ENCODE peak calls at places on chromosome 16, in four cellular contexts. One of them, this sample, is unnamed.

GRCh38 chr16:82754716-82755513 is 128.1 kb downstream of the CDH13 start:
- DNase-seq in thoracic aorta: no peak
- DNase-seq in epithelial cell of esophagus: no peak
- DNase-seq in colonic mucosa: no peak
- DNase-seq in this sample: no peak

GRCh38 chr16:5895137-5895536 is 797.5 kb upstream of the EEF2KMT start:
- DNase-seq in thoracic aorta: no peak
- DNase-seq in epithelial cell of esophagus: peak
- DNase-seq in colonic mucosa: no peak
- DNase-seq in this sample: no peak

GRCh38 chr16:68760671-68761275 is 23.7 kb downstream of the CDH1 start:
- DNase-seq in thoracic aorta: no peak
- DNase-seq in epithelial cell of esophagus: peak
- DNase-seq in colonic mucosa: no peak
- DNase-seq in this sample: no peak

GRCh38 chr16:4982056-4982867 is 24.1 kb downstream of the SEC14L5 start:
- DNase-seq in thoracic aorta: no peak
- DNase-seq in epithelial cell of esophagus: no peak
- DNase-seq in colonic mucosa: no peak
- DNase-seq in this sample: no peak

GRCh38 chr16:48082516-48082915 is 73.3 kb downstream of the ABCC12 start:
- DNase-seq in thoracic aorta: no peak
- DNase-seq in epithelial cell of esophagus: no peak
- DNase-seq in colonic mucosa: no peak
- DNase-seq in this sample: no peak

GRCh38 chr16:3180445-3180878 is 7.5 kb upstream of the OR1F1 start:
- DNase-seq in thoracic aorta: no peak
- DNase-seq in epithelial cell of esophagus: peak
- DNase-seq in colonic mucosa: no peak
- DNase-seq in this sample: no peak

GRCh38 chr16:57600048-57600835 is 28.2 kb upstream of the ADGRG1 start:
- DNase-seq in thoracic aorta: no peak
- DNase-seq in epithelial cell of esophagus: peak
- DNase-seq in colonic mucosa: peak
- DNase-seq in this sample: peak

GRCh38 chr16:22092143-22092933 is at the start of gene VWA3A:
- DNase-seq in thoracic aorta: no peak
- DNase-seq in epithelial cell of esophagus: peak
- DNase-seq in colonic mucosa: no peak
- DNase-seq in this sample: no peak

GRCh38 chr16:11698271-11698689 is 30.0 kb downstream of the SNN start:
- DNase-seq in thoracic aorta: no peak
- DNase-seq in epithelial cell of esophagus: peak
- DNase-seq in colonic mucosa: no peak
- DNase-seq in this sample: no peak

GRCh38 chr16:69145658-69146057 is 13.2 kb downstream of the UTP4 start:
- DNase-seq in thoracic aorta: no peak
- DNase-seq in epithelial cell of esophagus: no peak
- DNase-seq in colonic mucosa: no peak
- DNase-seq in this sample: no peak

GRCh38 chr16:7839568-7839967 is 506.9 kb downstream of the RBFOX1 start:
- DNase-seq in thoracic aorta: no peak
- DNase-seq in epithelial cell of esophagus: no peak
- DNase-seq in colonic mucosa: no peak
- DNase-seq in this sample: no peak

GRCh38 chr16:52440248-52440647 is 106.7 kb downstream of the TOX3 start:
- DNase-seq in thoracic aorta: no peak
- DNase-seq in epithelial cell of esophagus: no peak
- DNase-seq in colonic mucosa: no peak
- DNase-seq in this sample: no peak

GRCh38 chr16:89409161-89409711 is 81.1 kb downstream of the ANKRD11 start:
- DNase-seq in thoracic aorta: no peak
- DNase-seq in epithelial cell of esophagus: peak
- DNase-seq in colonic mucosa: no peak
- DNase-seq in this sample: no peak

GRCh38 chr16:31754998-31755615 is 118.5 kb upstream of the ZNF267 start:
- DNase-seq in thoracic aorta: no peak
- DNase-seq in epithelial cell of esophagus: no peak
- DNase-seq in colonic mucosa: no peak
- DNase-seq in this sample: no peak

GRCh38 chr16:89506113-89506504 is 2.1 kb upstream of the SPG7 start:
- DNase-seq in thoracic aorta: no peak
- DNase-seq in epithelial cell of esophagus: no peak
- DNase-seq in colonic mucosa: no peak
- DNase-seq in this sample: no peak

GRCh38 chr16:23071202-23072083 is 77.8 kb downstream of the USP31 start:
- DNase-seq in thoracic aorta: no peak
- DNase-seq in epithelial cell of esophagus: peak
- DNase-seq in colonic mucosa: no peak
- DNase-seq in this sample: no peak

GRCh38 chr16:69514366-69514765 is 51.4 kb upstream of the NFAT5 start:
- DNase-seq in thoracic aorta: no peak
- DNase-seq in epithelial cell of esophagus: peak
- DNase-seq in colonic mucosa: no peak
- DNase-seq in this sample: no peak

GRCh38 chr16:82360024-82360783 is 190.2 kb upstream of the MPHOSPH6 start:
- DNase-seq in thoracic aorta: no peak
- DNase-seq in epithelial cell of esophagus: no peak
- DNase-seq in colonic mucosa: no peak
- DNase-seq in this sample: no peak

GRCh38 chr16:5504028-5504758 is 406.6 kb upstream of the EEF2KMT start:
- DNase-seq in thoracic aorta: no peak
- DNase-seq in epithelial cell of esophagus: no peak
- DNase-seq in colonic mucosa: no peak
- DNase-seq in this sample: no peak

GRCh38 chr16:50819706-50820105 is 77.8 kb downstream of the CYLD start:
- DNase-seq in thoracic aorta: no peak
- DNase-seq in epithelial cell of esophagus: no peak
- DNase-seq in colonic mucosa: no peak
- DNase-seq in this sample: peak

GRCh38 chr16:12661656-12662172 is 142.0 kb downstream of the CPPED1 start:
- DNase-seq in thoracic aorta: no peak
- DNase-seq in epithelial cell of esophagus: peak
- DNase-seq in colonic mucosa: peak
- DNase-seq in this sample: no peak

GRCh38 chr16:287298-287811 is 4.4 kb downstream of the PDIA2 start:
- DNase-seq in thoracic aorta: no peak
- DNase-seq in epithelial cell of esophagus: no peak
- DNase-seq in colonic mucosa: no peak
- DNase-seq in this sample: no peak

GRCh38 chr16:58847902-58848661 is 114.0 kb upstream of the GOT2 start:
- DNase-seq in thoracic aorta: no peak
- DNase-seq in epithelial cell of esophagus: no peak
- DNase-seq in colonic mucosa: no peak
- DNase-seq in this sample: no peak

GRCh38 chr16:58842746-58843145 is 108.6 kb upstream of the GOT2 start:
- DNase-seq in thoracic aorta: no peak
- DNase-seq in epithelial cell of esophagus: no peak
- DNase-seq in colonic mucosa: no peak
- DNase-seq in this sample: no peak

GRCh38 chr16:58842156-58842555 is 108.0 kb upstream of the GOT2 start:
- DNase-seq in thoracic aorta: no peak
- DNase-seq in epithelial cell of esophagus: no peak
- DNase-seq in colonic mucosa: no peak
- DNase-seq in this sample: no peak

GRCh38 chr16:58848662-58849002 is 114.5 kb upstream of the GOT2 start:
- DNase-seq in thoracic aorta: no peak
- DNase-seq in epithelial cell of esophagus: no peak
- DNase-seq in colonic mucosa: no peak
- DNase-seq in this sample: no peak

GRCh38 chr16:58843675-58844074 is 109.6 kb upstream of the GOT2 start:
- DNase-seq in thoracic aorta: no peak
- DNase-seq in epithelial cell of esophagus: peak
- DNase-seq in colonic mucosa: no peak
- DNase-seq in this sample: no peak
- TF ChIP-seq CTCF in thoracic aorta: no peak
- TF ChIP-seq CTCF in epithelial cell of esophagus: no peak
- TF ChIP-seq CTCF in colonic mucosa: no peak
- TF ChIP-seq CTCF in this sample: peak

DNA sequence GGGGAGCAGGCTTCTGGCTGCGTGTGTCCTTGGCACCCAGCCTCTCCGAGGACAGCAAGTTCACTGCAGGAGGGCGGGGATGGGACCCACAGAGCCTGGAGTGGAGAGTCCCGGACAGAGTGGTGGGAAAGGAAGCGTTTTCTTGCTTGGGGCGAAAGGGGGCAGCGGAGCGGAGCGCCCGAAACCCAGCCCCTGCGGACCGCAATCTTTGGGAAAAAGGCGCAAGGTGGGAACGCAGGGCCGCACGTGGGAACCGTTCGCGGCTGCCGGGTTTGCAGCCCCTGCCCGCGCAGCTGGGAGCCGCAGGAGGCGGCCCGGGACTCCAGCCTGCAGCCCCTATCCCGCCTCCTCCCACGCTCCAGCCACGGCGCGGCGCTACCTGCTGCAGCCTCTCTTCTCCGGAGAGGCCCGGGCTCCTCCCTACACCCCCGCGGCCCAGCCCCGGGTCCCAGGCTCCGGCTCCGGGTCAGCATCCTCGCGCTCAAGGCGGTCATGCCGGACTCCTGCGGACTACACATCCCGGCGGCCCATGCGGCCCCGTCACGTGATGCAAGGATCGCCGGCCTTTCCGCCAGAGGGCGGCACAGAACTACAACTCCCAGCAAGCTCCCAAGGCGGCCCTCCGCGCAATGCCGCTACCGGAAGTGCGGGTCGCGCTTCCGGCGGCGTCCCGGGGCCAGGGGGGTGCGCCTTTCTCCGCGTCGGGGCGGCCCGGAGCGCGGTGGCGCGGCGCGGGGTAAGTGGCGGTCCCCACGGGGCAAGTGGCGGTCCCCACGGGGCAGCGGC is at the start of the genes NTHL1 and TSC2:
- DNase-seq in thoracic aorta: peak
- DNase-seq in epithelial cell of esophagus: peak
- DNase-seq in colonic mucosa: peak
- DNase-seq in this sample: peak
- TF ChIP-seq CTCF in thoracic aorta: peak
- TF ChIP-seq CTCF in epithelial cell of esophagus: peak
- TF ChIP-seq CTCF in colonic mucosa: peak
- TF ChIP-seq CTCF in this sample: peak

DNA sequence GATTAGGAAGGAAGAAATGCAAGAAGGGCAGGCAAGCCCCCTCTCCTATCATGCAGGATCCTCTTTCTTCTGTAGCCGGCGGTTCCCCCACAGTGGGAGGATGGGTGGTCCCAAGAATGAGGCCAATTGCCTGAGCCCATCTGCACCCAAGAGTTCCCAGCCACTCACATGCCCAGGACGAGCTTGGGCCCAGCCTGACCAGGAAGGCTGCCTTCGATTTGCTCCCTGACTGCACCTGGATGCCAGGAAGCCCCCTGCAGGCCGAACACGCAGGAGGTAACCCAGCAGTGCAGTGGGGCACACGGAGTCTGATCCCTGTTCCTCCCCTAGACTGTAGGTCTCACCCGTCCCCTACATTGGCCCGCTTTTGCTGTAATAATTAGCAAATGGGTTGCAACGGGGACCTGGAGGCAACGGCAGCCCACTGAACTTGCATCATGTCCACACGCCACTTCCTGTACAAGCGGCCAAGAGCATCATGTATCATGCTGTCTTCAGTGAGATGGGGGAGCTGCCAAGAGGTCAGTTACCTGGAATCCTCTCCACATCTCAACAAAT is 67.5 kb downstream of the AMFR start:
- DNase-seq in thoracic aorta: no peak
- DNase-seq in epithelial cell of esophagus: no peak
- DNase-seq in colonic mucosa: no peak
- DNase-seq in this sample: peak
- TF ChIP-seq CTCF in thoracic aorta: no peak
- TF ChIP-seq CTCF in epithelial cell of esophagus: peak
- TF ChIP-seq CTCF in colonic mucosa: no peak
- TF ChIP-seq CTCF in this sample: no peak

GRCh38 chr16:46765050-46765449 is 16.9 kb upstream of the MYLK3 start:
- DNase-seq in thoracic aorta: no peak
- DNase-seq in epithelial cell of esophagus: no peak
- DNase-seq in colonic mucosa: no peak
- DNase-seq in this sample: no peak
- TF ChIP-seq CTCF in thoracic aorta: no peak
- TF ChIP-seq CTCF in epithelial cell of esophagus: no peak
- TF ChIP-seq CTCF in colonic mucosa: no peak
- TF ChIP-seq CTCF in this sample: no peak

GRCh38 chr16:87363771-87364476 is 19.7 kb downstream of the FBXO31 start:
- DNase-seq in thoracic aorta: no peak
- DNase-seq in epithelial cell of esophagus: no peak
- DNase-seq in colonic mucosa: no peak
- DNase-seq in this sample: no peak
- TF ChIP-seq CTCF in thoracic aorta: no peak
- TF ChIP-seq CTCF in epithelial cell of esophagus: no peak
- TF ChIP-seq CTCF in colonic mucosa: no peak
- TF ChIP-seq CTCF in this sample: no peak

GRCh38 chr16:65489531-65490023 is 367.7 kb upstream of the CDH11 start:
- DNase-seq in thoracic aorta: no peak
- DNase-seq in epithelial cell of esophagus: peak
- DNase-seq in colonic mucosa: no peak
- DNase-seq in this sample: no peak
- TF ChIP-seq CTCF in thoracic aorta: no peak
- TF ChIP-seq CTCF in epithelial cell of esophagus: no peak
- TF ChIP-seq CTCF in colonic mucosa: no peak
- TF ChIP-seq CTCF in this sample: no peak

DNA sequence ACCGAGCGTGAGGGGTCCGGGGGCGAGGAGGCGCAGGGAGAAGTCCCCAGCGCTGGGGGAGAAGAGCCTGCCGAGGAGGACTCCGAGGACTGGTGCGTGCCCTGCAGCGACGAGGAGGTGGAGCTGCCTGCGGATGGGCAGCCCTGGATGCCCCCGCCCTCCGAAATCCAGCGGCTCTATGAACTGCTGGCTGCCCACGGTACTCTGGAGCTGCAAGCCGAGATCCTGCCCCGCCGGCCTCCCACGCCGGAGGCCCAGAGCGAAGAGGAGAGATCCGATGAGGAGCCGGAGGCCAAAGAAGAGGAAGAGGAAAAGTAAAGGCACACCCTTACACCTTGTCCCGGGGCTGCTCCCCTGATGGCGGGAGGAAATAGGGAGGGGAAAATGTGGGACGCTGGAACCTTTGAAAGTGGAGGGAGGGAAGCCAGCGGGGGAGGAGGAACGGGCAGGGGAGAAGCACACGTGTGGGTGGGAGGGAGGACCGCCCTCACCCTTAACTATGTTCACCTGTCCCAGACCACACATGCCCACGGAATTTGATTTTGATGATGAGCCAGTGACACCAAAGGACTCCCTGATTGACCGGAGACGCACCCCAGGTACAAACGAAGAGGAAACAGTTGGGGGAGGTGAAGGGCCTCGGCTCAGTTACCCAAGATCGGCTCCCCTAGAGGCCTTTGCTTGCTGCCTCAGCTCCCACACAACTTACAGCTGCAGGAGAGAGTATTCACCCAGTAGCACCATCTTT is 916 bp downstream of the PAGR1 start:
- DNase-seq in thoracic aorta: no peak
- DNase-seq in epithelial cell of esophagus: peak
- DNase-seq in colonic mucosa: peak
- DNase-seq in this sample: no peak
- TF ChIP-seq CTCF in thoracic aorta: no peak
- TF ChIP-seq CTCF in epithelial cell of esophagus: no peak
- TF ChIP-seq CTCF in colonic mucosa: no peak
- TF ChIP-seq CTCF in this sample: peak

This sample was measured in type B pancreatic cell.